ENCODE peak calls at places on chromosome 16, in four cellular contexts. One of them, this sample, is unnamed.

GRCh38 chr16:57175896-57176295 is 9.9 kb downstream of the PSME3IP1 start:
- DNase-seq in lower lobe of right lung: no peak
- DNase-seq in uterus: no peak
- DNase-seq in left lung: no peak
- DNase-seq in this sample: no peak

GRCh38 chr16:84965428-84966149 is 45.7 kb downstream of the ZDHHC7 start:
- DNase-seq in left lung: no peak
- DNase-seq in lower lobe of right lung: no peak
- DNase-seq in uterus: no peak
- DNase-seq in this sample: no peak

GRCh38 chr16:49350265-49351103 is 23.1 kb upstream of the C16orf78 start:
- DNase-seq in uterus: peak; percentile 56
- DNase-seq in lower lobe of right lung: peak; percentile 60
- DNase-seq in left lung: no peak
- DNase-seq in this sample: no peak

GRCh38 chr16:56611281-56611833 is 3.0 kb downstream of the MT2A start:
- DNase-seq in left lung: no peak
- DNase-seq in uterus: peak; percentile 46
- DNase-seq in lower lobe of right lung: no peak
- DNase-seq in this sample: no peak

GRCh38 chr16:7867831-7868230 is 535.2 kb downstream of the RBFOX1 start:
- DNase-seq in left lung: no peak
- DNase-seq in uterus: no peak
- DNase-seq in lower lobe of right lung: no peak
- DNase-seq in this sample: no peak

GRCh38 chr16:67652578-67653130 is 7.4 kb downstream of the ACD start:
- DNase-seq in left lung: no peak
- DNase-seq in uterus: peak; percentile 18
- DNase-seq in lower lobe of right lung: no peak
- DNase-seq in this sample: no peak

GRCh38 chr16:49993579-49993978 is 31.4 kb upstream of the CNEP1R1 start:
- DNase-seq in left lung: no peak
- DNase-seq in lower lobe of right lung: no peak
- DNase-seq in uterus: no peak
- DNase-seq in this sample: no peak

GRCh38 chr16:8729779-8730334 is 55.4 kb downstream of the ABAT start:
- DNase-seq in lower lobe of right lung: no peak
- DNase-seq in uterus: no peak
- DNase-seq in left lung: no peak
- DNase-seq in this sample: no peak

GRCh38 chr16:48999034-48999433 is 282.6 kb downstream of the CBLN1 start:
- DNase-seq in left lung: no peak
- DNase-seq in uterus: no peak
- DNase-seq in lower lobe of right lung: no peak
- DNase-seq in this sample: no peak

GRCh38 chr16:83245061-83245460 is 562.7 kb upstream of the HSBP1 start:
- DNase-seq in lower lobe of right lung: no peak
- DNase-seq in uterus: no peak
- DNase-seq in left lung: no peak
- DNase-seq in this sample: no peak

GRCh38 chr16:88743693-88744519 is 37.6 kb downstream of the CTU2 start:
- DNase-seq in uterus: peak; percentile 77
- DNase-seq in lower lobe of right lung: peak; percentile 90
- DNase-seq in left lung: peak; percentile 79
- DNase-seq in this sample: no peak

GRCh38 chr16:11557811-11558210 is 28.9 kb downstream of the LITAF start:
- DNase-seq in left lung: no peak
- DNase-seq in uterus: no peak
- DNase-seq in lower lobe of right lung: no peak
- DNase-seq in this sample: no peak

GRCh38 chr16:89357460-89357859 is 132.9 kb downstream of the ANKRD11 start:
- DNase-seq in uterus: no peak
- DNase-seq in lower lobe of right lung: no peak
- DNase-seq in left lung: peak; percentile 64
- DNase-seq in this sample: no peak

GRCh38 chr16:88298166-88298881 is 84.4 kb upstream of the ZNF469 start:
- DNase-seq in uterus: no peak
- DNase-seq in lower lobe of right lung: peak; percentile 47
- DNase-seq in left lung: no peak
- DNase-seq in this sample: no peak

GRCh38 chr16:57622361-57623250 is 5.8 kb upstream of the ADGRG1 start:
- DNase-seq in lower lobe of right lung: peak; percentile 40
- DNase-seq in left lung: peak; percentile 30
- DNase-seq in uterus: no peak
- DNase-seq in this sample: no peak

GRCh38 chr16:28984619-28985135 is at the start of gene LAT:
- DNase-seq in left lung: peak; percentile 48
- DNase-seq in lower lobe of right lung: no peak
- DNase-seq in uterus: no peak
- DNase-seq in this sample: no peak

GRCh38 chr16:12259258-12259657 is 282.7 kb downstream of the SNX29 start:
- DNase-seq in left lung: no peak
- DNase-seq in lower lobe of right lung: no peak
- DNase-seq in uterus: no peak
- DNase-seq in this sample: no peak

GRCh38 chr16:69105501-69106361 is at the start of gene HAS3:
- DNase-seq in uterus: no peak
- DNase-seq in lower lobe of right lung: peak; percentile 81
- DNase-seq in left lung: peak; percentile 63
- DNase-seq in this sample: no peak

GRCh38 chr16:50550035-50550434 is 1.8 kb downstream of the NKD1 start:
- DNase-seq in uterus: peak; percentile 37
- DNase-seq in lower lobe of right lung: no peak
- DNase-seq in left lung: no peak
- DNase-seq in this sample: no peak

GRCh38 chr16:57988929-57989328 is 11.5 kb downstream of the ZNF319 start:
- DNase-seq in uterus: no peak
- DNase-seq in left lung: peak; percentile 34
- DNase-seq in lower lobe of right lung: peak; percentile 42
- DNase-seq in this sample: no peak

GRCh38 chr16:29876578-29877249 is 13.7 kb upstream of the CDIPT start:
- DNase-seq in lower lobe of right lung: no peak
- DNase-seq in left lung: no peak
- DNase-seq in uterus: no peak
- DNase-seq in this sample: no peak

GRCh38 chr16:74249281-74249680 is 47.3 kb upstream of the PSMD7 start:
- DNase-seq in uterus: no peak
- DNase-seq in left lung: no peak
- DNase-seq in lower lobe of right lung: no peak
- DNase-seq in this sample: no peak

GRCh38 chr16:88922826-88923410 is 54.1 kb downstream of the CBFA2T3 start:
- DNase-seq in lower lobe of right lung: no peak
- DNase-seq in uterus: no peak
- DNase-seq in left lung: no peak
- DNase-seq in this sample: no peak

GRCh38 chr16:351804-352520 is 561 bp downstream of the AXIN1 start:
- DNase-seq in uterus: peak; percentile 47
- DNase-seq in lower lobe of right lung: peak; percentile 65
- DNase-seq in left lung: no peak
- DNase-seq in this sample: no peak

GRCh38 chr16:20903116-20903888 is 2.7 kb downstream of the LYRM1 start:
- DNase-seq in lower lobe of right lung: no peak
- DNase-seq in left lung: no peak
- DNase-seq in uterus: no peak
- DNase-seq in this sample: no peak

GRCh38 chr16:80105160-80105559 is 435.6 kb upstream of the DYNLRB2 start:
- DNase-seq in lower lobe of right lung: no peak
- DNase-seq in uterus: no peak
- DNase-seq in left lung: no peak
- DNase-seq in this sample: no peak

GRCh38 chr16:84577034-84577803 is 40.7 kb downstream of the COTL1 start:
- DNase-seq in uterus: no peak
- DNase-seq in left lung: no peak
- DNase-seq in lower lobe of right lung: no peak
- DNase-seq in this sample: no peak

GRCh38 chr16:68951991-68952877 is 108.9 kb downstream of the TANGO6 start:
- DNase-seq in lower lobe of right lung: no peak
- DNase-seq in uterus: no peak
- DNase-seq in left lung: no peak
- DNase-seq in this sample: no peak

GRCh38 chr16:80526418-80527061 is 14.3 kb upstream of the DYNLRB2 start:
- DNase-seq in left lung: peak; percentile 37
- DNase-seq in uterus: peak; percentile 39
- DNase-seq in lower lobe of right lung: no peak
- DNase-seq in this sample: peak; percentile 7

GRCh38 chr16:73082608-73083007 is 34.7 kb upstream of the ZFHX3 start:
- DNase-seq in lower lobe of right lung: no peak
- DNase-seq in uterus: no peak
- DNase-seq in left lung: no peak
- DNase-seq in this sample: peak; percentile 98

GRCh38 chr16:87808108-87808507 is 42.3 kb upstream of the KLHDC4 start:
- DNase-seq in uterus: no peak
- DNase-seq in left lung: no peak
- DNase-seq in lower lobe of right lung: no peak
- DNase-seq in this sample: no peak

GRCh38 chr16:990516-991291 is 9.1 kb downstream of the SOX8 start:
- DNase-seq in lower lobe of right lung: no peak
- DNase-seq in left lung: no peak
- DNase-seq in uterus: no peak
- DNase-seq in this sample: no peak

GRCh38 chr16:68711421-68712139 is 25.5 kb upstream of the CDH1 start:
- DNase-seq in left lung: peak; percentile 51
- DNase-seq in lower lobe of right lung: peak; percentile 58
- DNase-seq in uterus: no peak
- DNase-seq in this sample: no peak

GRCh38 chr16:709651-710499 is 4.3 kb upstream of the FBXL16 start:
- DNase-seq in uterus: no peak
- DNase-seq in lower lobe of right lung: no peak
- DNase-seq in left lung: no peak
- DNase-seq in this sample: no peak

GRCh38 chr16:56202036-56202435 is 10.7 kb downstream of the GNAO1 start:
- DNase-seq in left lung: no peak
- DNase-seq in uterus: no peak
- DNase-seq in lower lobe of right lung: no peak
- DNase-seq in this sample: no peak

GRCh38 chr16:31063495-31063842 is 10.6 kb downstream of the ZNF668 start:
- DNase-seq in left lung: no peak
- DNase-seq in uterus: no peak
- DNase-seq in lower lobe of right lung: no peak
- DNase-seq in this sample: no peak

GRCh38 chr16:31067342-31067741 is 6.7 kb downstream of the ZNF668 start:
- DNase-seq in left lung: no peak
- DNase-seq in uterus: no peak
- DNase-seq in lower lobe of right lung: no peak
- DNase-seq in this sample: no peak

GRCh38 chr16:31061813-31062440 is 12.1 kb downstream of the ZNF668 start:
- DNase-seq in lower lobe of right lung: peak; percentile 45
- DNase-seq in left lung: no peak
- DNase-seq in uterus: no peak
- DNase-seq in this sample: no peak

GRCh38 chr16:31063843-31064611 is 10.0 kb downstream of the ZNF668 start:
- DNase-seq in lower lobe of right lung: peak; percentile 44
- DNase-seq in left lung: no peak
- DNase-seq in uterus: no peak
- DNase-seq in this sample: no peak

DNA sequence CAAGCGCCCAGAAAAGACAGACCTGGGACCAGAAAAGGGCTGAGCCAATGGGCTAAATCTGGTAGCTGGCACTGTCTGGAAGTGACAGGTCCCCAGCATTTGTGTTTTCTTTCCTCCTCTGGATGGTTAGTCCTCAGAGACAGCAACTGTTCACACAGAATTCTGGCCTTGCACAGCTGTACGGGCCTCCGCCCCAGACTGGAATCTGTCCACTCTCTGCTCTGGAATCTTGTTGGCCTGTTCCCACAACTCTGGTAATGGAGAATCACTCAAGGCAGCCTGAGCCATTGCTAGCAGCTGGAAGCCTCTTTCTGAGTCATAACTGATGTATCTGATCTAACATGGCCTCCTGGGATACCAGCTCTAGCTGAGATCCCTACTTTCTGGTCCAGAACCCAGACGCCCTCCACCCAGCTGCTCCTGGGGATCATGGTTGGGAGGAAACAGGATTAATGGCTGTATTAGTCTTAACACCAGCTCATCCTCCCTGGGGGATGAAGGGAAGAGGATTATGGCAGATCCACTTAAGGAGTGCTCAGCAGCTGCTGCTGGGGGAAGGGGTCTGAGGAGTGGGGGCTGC is 9.1 kb downstream of the ZNF668 start:
- DNase-seq in lower lobe of right lung: no peak
- DNase-seq in uterus: peak; percentile 69
- DNase-seq in left lung: no peak
- DNase-seq in this sample: peak; percentile 90
- H3K4me3 ChIP-seq in lower lobe of right lung: no peak overlapping the region
- H3K4me3 ChIP-seq in uterus: no peak overlapping the region
- H3K4me3 ChIP-seq in left lung: no peak overlapping the region
- H3K4me3 ChIP-seq in this sample: no peak overlapping the region

GRCh38 chr16:4376820-4377572 is 5.3 kb downstream of the VASN start:
- DNase-seq in uterus: no peak
- DNase-seq in left lung: no peak
- DNase-seq in lower lobe of right lung: no peak
- DNase-seq in this sample: no peak

GRCh38 chr16:4379001-4379688 is 7.5 kb downstream of the VASN start:
- DNase-seq in left lung: no peak
- DNase-seq in uterus: no peak
- DNase-seq in lower lobe of right lung: no peak
- DNase-seq in this sample: no peak

GRCh38 chr16:4376126-4376819 is 4.6 kb downstream of the VASN start:
- DNase-seq in uterus: peak; percentile 97
- DNase-seq in lower lobe of right lung: peak; percentile 92
- DNase-seq in left lung: peak; percentile 88
- DNase-seq in this sample: no peak

GRCh38 chr16:4377573-4378146 is 6.0 kb downstream of the VASN start:
- DNase-seq in left lung: no peak
- DNase-seq in uterus: no peak
- DNase-seq in lower lobe of right lung: no peak
- DNase-seq in this sample: no peak

GRCh38 chr16:4378202-4378666 is 6.6 kb downstream of the VASN start:
- DNase-seq in uterus: no peak
- DNase-seq in lower lobe of right lung: no peak
- DNase-seq in left lung: no peak
- DNase-seq in this sample: no peak
- H3K36me3 ChIP-seq in uterus: no peaks in the 10 kb centered on the region
- H3K36me3 ChIP-seq in lower lobe of right lung: peaks cover 37% of the 10 kb centered on the region
- H3K36me3 ChIP-seq in left lung: peaks cover 60% of the 10 kb centered on the region
- H3K36me3 ChIP-seq in this sample: peaks cover 57% of the 10 kb centered on the region

GRCh38 chr16:24906199-24906808 is 60.5 kb downstream of the SLC5A11 start:
- DNase-seq in uterus: no peak
- DNase-seq in lower lobe of right lung: no peak
- DNase-seq in left lung: no peak
- DNase-seq in this sample: no peak
- TF ChIP-seq CTCF in uterus: peak; percentile 9
- TF ChIP-seq CTCF in lower lobe of right lung: peak; percentile 39
- TF ChIP-seq CTCF in left lung: peak; percentile 41
- TF ChIP-seq CTCF in this sample: peak; percentile 58

GRCh38 chr16:54594646-54595381 is 308.2 kb upstream of the IRX3 start:
- DNase-seq in uterus: no peak
- DNase-seq in left lung: no peak
- DNase-seq in lower lobe of right lung: no peak
- DNase-seq in this sample: no peak
- H3K4me3 ChIP-seq in uterus: no peak overlapping the region
- H3K4me3 ChIP-seq in left lung: no peak overlapping the region
- H3K4me3 ChIP-seq in lower lobe of right lung: no peak overlapping the region
- H3K4me3 ChIP-seq in this sample: no peak overlapping the region

GRCh38 chr16:14240964-14241363 is 169.8 kb downstream of the MRTFB start:
- DNase-seq in uterus: no peak
- DNase-seq in lower lobe of right lung: no peak
- DNase-seq in left lung: no peak
- DNase-seq in this sample: no peak
- H3K36me3 ChIP-seq in uterus: no peaks in the 10 kb centered on the region
- H3K36me3 ChIP-seq in lower lobe of right lung: peaks cover 87% of the 10 kb centered on the region
- H3K36me3 ChIP-seq in left lung: peaks cover 55% of the 10 kb centered on the region
- H3K36me3 ChIP-seq in this sample: no peaks in the 10 kb centered on the region

GRCh38 chr16:17556276-17557052 is 85.7 kb upstream of the XYLT1 start:
- DNase-seq in left lung: no peak
- DNase-seq in lower lobe of right lung: no peak
- DNase-seq in uterus: no peak
- DNase-seq in this sample: no peak
- TF ChIP-seq CTCF in left lung: peak; percentile 28
- TF ChIP-seq CTCF in lower lobe of right lung: peak; percentile 47
- TF ChIP-seq CTCF in uterus: peak; percentile 9
- TF ChIP-seq CTCF in this sample: peak; percentile 73